ENCODE peak calls at places on chromosomes 1 and 21, in four cellular contexts. X is brain microvascular endothelial cell, U is foreskin fibroblast, M is fibroblast of mammary gland. F is an unnamed sample.

GRCh38 chr1:186155594-186155993 is 219.5 kb downstream of the TPR start:
- DNase-seq in X (peak), U (peak), M (peak), F (peak)

GRCh38 chr1:116806245-116806644 is 52.0 kb downstream of the CD2 start:
- DNase-seq in X (no peak), U (no peak), M (no peak), F (no peak)

GRCh38 chr21:44766818-44767354 is 34.7 kb downstream of the UBE2G2 start:
- DNase-seq in X (no peak), U (no peak), M (no peak), F (no peak)

GRCh38 chr21:33866851-33867250 is 48.8 kb downstream of the ATP5PO start:
- DNase-seq in X (peak), U (peak), M (peak), F (peak)

GRCh38 chr1:163303561-163303960 is 18.2 kb upstream of the NUF2 start:
- DNase-seq in X (no peak), U (no peak), M (no peak), F (no peak)

GRCh38 chr21:42463861-42464515 is 32.0 kb downstream of the RSPH1 start:
- DNase-seq in X (peak), U (no peak), M (peak), F (peak)

GRCh38 chr21:27380303-27380702 is 413.4 kb upstream of the ADAMTS5 start:
- DNase-seq in X (no peak), U (no peak), M (peak), F (peak)

GRCh38 chr1:20291621-20292020 is 946 bp downstream of the VWA5B1 start:
- DNase-seq in X (no peak), U (no peak), M (no peak), F (no peak)

GRCh38 chr1:117389284-117389683 is 22.0 kb downstream of the MAN1A2 start:
- DNase-seq in X (no peak), U (no peak), M (no peak), F (no peak)

GRCh38 chr1:222073307-222073995 is 331.6 kb upstream of the DUSP10 start:
- DNase-seq in X (peak), U (peak), M (peak), F (peak)

GRCh38 chr21:42524341-42525227 is 10.9 kb downstream of the SLC37A1 start:
- DNase-seq in X (peak), U (no peak), M (peak), F (peak)

GRCh38 chr1:52667984-52668383 is 30.2 kb downstream of the COA7 start:
- DNase-seq in X (no peak), U (no peak), M (no peak), F (no peak)

GRCh38 chr1:56461158-56462127 is 117.9 kb downstream of the PLPP3 start:
- DNase-seq in X (no peak), U (no peak), M (no peak), F (no peak)

GRCh38 chr1:51679435-51679834 is 62.5 kb downstream of the OSBPL9 start:
- DNase-seq in X (peak), U (no peak), M (peak), F (no peak)

GRCh38 chr1:15150376-15150775 is 3.2 kb upstream of the TMEM51 start:
- DNase-seq in X (no peak), U (no peak), M (no peak), F (no peak)

GRCh38 chr1:187053876-187054275 is 225.1 kb downstream of the PLA2G4A start:
- DNase-seq in X (no peak), U (no peak), M (no peak), F (no peak)

GRCh38 chr1:67626495-67627235 is 58.3 kb upstream of the GADD45A start:
- DNase-seq in X (peak), U (peak), M (peak), F (peak)

GRCh38 chr1:2580691-2581090 is 5.9 kb upstream of the PRXL2B start:
- DNase-seq in X (no peak), U (no peak), M (no peak), F (no peak)

GRCh38 chr1:2801046-2801445 is 447 bp downstream of the TTC34 start:
- DNase-seq in X (no peak), U (no peak), M (no peak), F (no peak)

GRCh38 chr21:25997788-25998611 is 172.6 kb downstream of the APP start:
- DNase-seq in X (no peak), U (no peak), M (no peak), F (no peak)

GRCh38 chr1:204463125-204464060 is 31.2 kb downstream of the PIK3C2B start:
- DNase-seq in X (no peak), U (no peak), M (peak), F (peak)

GRCh38 chr1:167722152-167722869 is 529 bp downstream of the MPZL1 start:
- DNase-seq in X (peak), U (no peak), M (peak), F (peak)

GRCh38 chr1:19197849-19198248 is 12.2 kb downstream of the UBR4 start:
- DNase-seq in X (no peak), U (no peak), M (no peak), F (peak)

GRCh38 chr1:3607703-3608065 is 3.6 kb downstream of the MEGF6 start:
- DNase-seq in X (no peak), U (no peak), M (no peak), F (no peak)

GRCh38 chr1:240344918-240345317 is 253.2 kb downstream of the FMN2 start:
- DNase-seq in X (no peak), U (no peak), M (peak), F (no peak)

GRCh38 chr1:225845633-225846259 is 35.8 kb downstream of the EPHX1 start:
- DNase-seq in X (peak), U (peak), M (peak), F (peak)

GRCh38 chr1:31183126-31183525 is 56.6 kb downstream of the NKAIN1 start:
- DNase-seq in X (no peak), U (no peak), M (no peak), F (no peak)

GRCh38 chr1:31180338-31180737 is 59.3 kb downstream of the NKAIN1 start:
- DNase-seq in X (no peak), U (no peak), M (no peak), F (no peak)

GRCh38 chr1:31183927-31184554 is 55.6 kb downstream of the NKAIN1 start:
- DNase-seq in X (peak), U (peak), M (peak), F (peak)

GRCh38 chr1:31181515-31182343 is 58.0 kb downstream of the NKAIN1 start:
- DNase-seq in X (peak), U (peak), M (peak), F (peak)

GRCh38 chr1:31182352-31182751 is 57.3 kb downstream of the NKAIN1 start:
- DNase-seq in X (peak), U (peak), M (peak), F (peak)
- TF ChIP-seq CTCF in X (peak), U (peak), M (peak), F (peak)

DNA sequence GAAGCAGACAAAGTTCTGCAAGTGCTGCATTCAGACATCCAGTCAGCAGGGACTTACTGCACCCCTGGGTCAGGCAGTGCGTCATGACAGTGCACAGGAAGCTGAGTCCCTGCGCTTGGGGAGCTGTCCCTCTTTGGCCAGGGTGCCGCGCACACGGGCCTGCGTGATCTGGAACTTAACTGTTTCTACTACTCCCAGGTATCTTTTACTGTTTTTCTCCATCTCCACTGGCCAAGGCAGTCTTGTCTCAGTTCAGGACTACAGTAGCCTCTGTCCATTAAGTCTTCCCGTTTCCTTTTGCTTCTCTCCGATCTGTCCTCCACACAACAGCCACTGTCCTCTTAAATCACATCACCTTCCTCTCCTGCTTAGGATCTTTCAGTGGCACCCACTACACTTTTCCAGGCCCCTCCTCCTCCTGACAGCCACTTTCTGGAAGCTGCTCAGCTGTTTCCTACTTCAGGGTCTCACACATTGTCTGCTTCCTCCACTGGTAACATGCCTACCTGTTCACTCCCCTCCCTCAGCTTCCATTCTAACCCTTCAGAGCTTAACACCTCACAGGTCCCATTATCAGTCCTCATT is 15.9 kb downstream of the ERRFI1 start:
- DNase-seq in X (no peak), U (no peak), M (peak), F (peak)
- H3K4me3 ChIP-seq in X (no peak), U (no peak), M (no peak), F (no peak)

GRCh38 chr1:25744140-25744581 is 55.8 kb upstream of the SELENON start:
- DNase-seq in X (peak), U (peak), M (peak), F (peak)
- TF ChIP-seq CTCF in X (peak), U (peak), M (peak), F (peak)

GRCh38 chr1:180157108-180157507 is 2.4 kb downstream of the QSOX1 start:
- DNase-seq in X (peak), U (peak), M (peak), F (no peak)

GRCh38 chr1:180155202-180155682 is 573 bp downstream of the QSOX1 start:
- DNase-seq in X (no peak), U (no peak), M (no peak), F (no peak)

GRCh38 chr1:180156631-180157091 is 2.0 kb downstream of the QSOX1 start:
- DNase-seq in X (peak), U (peak), M (peak), F (peak)

GRCh38 chr1:180157576-180158057 is 2.9 kb downstream of the QSOX1 start:
- DNase-seq in X (no peak), U (no peak), M (no peak), F (no peak)

GRCh38 chr1:180156201-180156600 is 1.5 kb downstream of the QSOX1 start:
- DNase-seq in X (no peak), U (no peak), M (no peak), F (no peak)
- H3K4me3 ChIP-seq in X (peak), U (peak), M (peak), F (peak)

GRCh38 chr1:151501474-151501873 is 9.7 kb upstream of the CGN start:
- DNase-seq in X (no peak), U (no peak), M (no peak), F (no peak)
- TF ChIP-seq CTCF in X (peak), U (no peak), M (peak), F (peak)

DNA sequence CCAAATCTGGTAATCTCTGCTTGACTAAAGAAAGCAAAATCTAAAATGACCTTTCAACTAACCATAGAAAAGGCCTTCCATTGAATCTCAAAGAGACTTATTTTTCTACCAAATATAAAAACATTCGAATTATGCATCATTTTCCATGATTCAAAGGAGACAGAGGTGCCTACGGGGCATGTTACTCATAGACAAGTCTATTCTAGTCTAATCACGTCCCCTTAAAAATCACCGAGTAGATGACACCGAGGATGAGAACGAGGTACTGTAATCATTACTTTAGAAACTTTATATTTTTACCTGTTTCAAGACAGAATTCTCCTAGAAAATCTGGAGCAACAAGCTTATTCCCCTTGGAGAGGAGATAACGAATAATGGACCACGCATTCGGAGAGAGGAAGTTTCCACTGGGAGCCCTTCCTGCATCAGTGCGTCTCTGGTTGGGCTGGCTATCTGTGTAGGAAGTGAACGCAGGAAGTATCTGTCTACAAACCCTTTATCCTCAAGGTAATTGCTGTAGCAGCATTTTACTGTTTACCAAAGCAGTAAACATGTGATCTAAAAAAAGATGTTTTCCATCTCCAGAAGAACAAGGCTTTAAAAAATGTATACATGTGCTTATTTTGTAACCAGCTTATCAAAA is 9.5 kb downstream of the ERG start:
- DNase-seq in X (no peak), U (no peak), M (no peak), F (peak)
- H3K4me3 ChIP-seq in X (no peak), U (no peak), M (no peak), F (no peak)

GRCh38 chr1:33716976-33717688 is 146.7 kb upstream of the HMGB4 start:
- DNase-seq in X (no peak), U (no peak), M (no peak), F (no peak)
- TF ChIP-seq CTCF in X (no peak), U (no peak), M (no peak), F (no peak)

GRCh38 chr1:154607084-154607747 is 770 bp downstream of the ADAR start:
- DNase-seq in X (peak), U (peak), M (peak), F (peak)

GRCh38 chr1:154611150-154611865 is 3.3 kb upstream of the ADAR start:
- DNase-seq in X (no peak), U (no peak), M (no peak), F (peak)

GRCh38 chr1:154607748-154608521 is at the start of gene ADAR:
- DNase-seq in X (peak), U (peak), M (peak), F (peak)

GRCh38 chr1:154608522-154609294 is 722 bp upstream of the ADAR start:
- DNase-seq in X (peak), U (peak), M (peak), F (peak)

GRCh38 chr1:154609398-154610380 is 1.7 kb upstream of the ADAR start:
- DNase-seq in X (no peak), U (peak), M (peak), F (peak)
- H3K4me3 ChIP-seq in X (no peak), U (peak), M (no peak), F (no peak)

DNA sequence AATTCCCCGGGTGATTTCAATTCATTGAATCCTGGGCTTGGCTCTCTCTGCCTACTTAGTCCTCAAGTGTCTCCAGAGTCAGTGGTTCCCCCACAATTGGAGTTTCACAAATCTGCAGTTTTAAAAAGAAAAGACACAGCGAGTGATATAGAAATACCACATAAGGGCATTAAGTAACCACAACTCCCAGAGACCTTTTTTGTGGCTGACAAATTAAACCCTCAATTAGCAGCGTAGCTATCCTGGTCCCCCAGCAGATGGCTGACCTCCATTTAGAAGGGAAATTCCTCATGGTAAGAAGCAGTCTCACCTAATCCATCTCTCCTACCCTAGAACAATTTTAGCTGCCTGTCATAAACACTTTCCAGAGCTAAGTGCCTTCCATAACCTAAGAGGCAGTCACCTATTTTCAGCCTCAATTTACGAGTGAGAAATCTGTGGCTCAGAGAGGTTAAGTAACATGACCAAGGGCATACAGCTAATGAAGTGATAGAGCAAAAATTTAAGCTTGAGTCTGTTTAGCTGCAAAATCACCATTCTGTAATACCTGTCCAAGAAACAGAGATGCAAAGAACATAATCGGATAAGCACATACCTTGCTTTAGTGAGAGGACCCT is 56.0 kb upstream of the NBPF3 start:
- DNase-seq in X (no peak), U (no peak), M (no peak), F (no peak)
- TF ChIP-seq CTCF in X (peak), U (no peak), M (peak), F (no peak)